ENCODE peak calls at places on chromosome 19, in four cellular contexts. S is K562, P is HCT116, Y is HepG2. T is an unnamed sample.

GRCh38 chr19:38039966-38040365 is 133.0 kb downstream of the SIPA1L3 start:
- DNase-seq in P (no peak), S (no peak), Y (no peak), T (peak; percentile 42)

GRCh38 chr19:9935409-9936062 is 779 bp downstream of the OLFM2 start:
- DNase-seq in Y (no peak), P (no peak), S (no peak), T (no peak)

GRCh38 chr19:14840206-14840605 is 5.2 kb upstream of the OR7A5 start:
- DNase-seq in Y (no peak), S (no peak), P (no peak), T (no peak)

GRCh38 chr19:55486971-55487883 is 1.0 kb upstream of the SSC5D start:
- DNase-seq in Y (peak; percentile 23), S (peak; percentile 55), P (no peak), T (no peak)

GRCh38 chr19:52963229-52963760 is 614 bp upstream of the ZNF816 start:
- DNase-seq in S (peak; percentile 14), P (no peak), Y (peak; percentile 2), T (no peak)

GRCh38 chr19:45428385-45429231 is 4.9 kb upstream of the ERCC1 start:
- DNase-seq in S (peak; percentile 74), Y (no peak), P (no peak), T (no peak)

GRCh38 chr19:19409235-19410030 is 4.0 kb downstream of the GATAD2A start:
- DNase-seq in S (no peak), Y (no peak), P (no peak), T (no peak)

GRCh38 chr19:40666803-40667438 is 23.5 kb downstream of the NUMBL start:
- DNase-seq in Y (no peak), P (no peak), S (no peak), T (no peak)

GRCh38 chr19:19662344-19662743 is 1.1 kb downstream of the ATP13A1 start:
- DNase-seq in Y (no peak), P (no peak), S (no peak), T (no peak)

GRCh38 chr19:55305983-55306562 is 19.1 kb downstream of the TMEM150B start:
- DNase-seq in S (no peak), Y (no peak), P (no peak), T (no peak)

GRCh38 chr19:21698215-21698614 is 69.2 kb downstream of the ZNF100 start:
- DNase-seq in P (no peak), S (no peak), Y (peak; percentile 4), T (no peak)

GRCh38 chr19:42928896-42929295 is 8.1 kb downstream of the PSG7 start:
- DNase-seq in S (no peak), P (no peak), Y (no peak), T (no peak)

GRCh38 chr19:29045708-29046107 is 167.2 kb downstream of the UQCRFS1 start:
- DNase-seq in P (no peak), S (no peak), Y (no peak), T (no peak)

GRCh38 chr19:15337202-15337601 is 4.9 kb upstream of the BRD4 start:
- DNase-seq in P (no peak), S (no peak), Y (no peak), T (peak; percentile 30)

GRCh38 chr19:24004166-24004565 is 82.8 kb upstream of the ZNF254 start:
- DNase-seq in S (no peak), P (no peak), Y (no peak), T (no peak)

GRCh38 chr19:5309438-5310204 is 31.0 kb downstream of the PTPRS start:
- DNase-seq in S (no peak), Y (no peak), P (no peak), T (no peak)

GRCh38 chr19:8618751-8619150 is 8.2 kb upstream of the ADAMTS10 start:
- DNase-seq in S (no peak), P (peak; percentile 50), Y (peak; percentile 53), T (no peak)

GRCh38 chr19:4573682-4574081 is 14.2 kb upstream of the SEMA6B start:
- DNase-seq in S (no peak), Y (no peak), P (no peak), T (no peak)

GRCh38 chr19:6252066-6252465 is 27.7 kb downstream of the MLLT1 start:
- DNase-seq in S (no peak), P (no peak), Y (no peak), T (no peak)

GRCh38 chr19:28305513-28305912 is 907.4 kb downstream of the UQCRFS1 start:
- DNase-seq in P (no peak), Y (no peak), S (no peak), T (no peak)

GRCh38 chr19:19459099-19459498 is 53.6 kb downstream of the GATAD2A start:
- DNase-seq in P (no peak), Y (no peak), S (no peak), T (no peak)

GRCh38 chr19:50959731-50960500 is 7.1 kb upstream of the KLK5 start:
- DNase-seq in S (no peak), Y (no peak), P (no peak), T (no peak)

GRCh38 chr19:10450853-10451609 is 30.7 kb downstream of the PDE4A start:
- DNase-seq in S (peak; percentile 98), Y (no peak), P (no peak), T (no peak)

GRCh38 chr19:37304190-37304883 is 66.6 kb upstream of the ZNF527 start:
- DNase-seq in Y (no peak), P (no peak), S (peak; percentile 13), T (no peak)

GRCh38 chr19:7505682-7506384 is 10.1 kb upstream of the ZNF358 start:
- DNase-seq in Y (no peak), P (no peak), S (peak; percentile 95), T (no peak)

GRCh38 chr19:51003316-51003715 is 1.9 kb upstream of the KLK8 start:
- DNase-seq in S (no peak), Y (no peak), P (no peak), T (no peak)

GRCh38 chr19:40523322-40524047 is 53.2 kb upstream of the SHKBP1 start:
- DNase-seq in P (peak; percentile 72), S (peak; percentile 77), Y (peak; percentile 61), T (no peak)

GRCh38 chr19:23855676-23856075 is 59.0 kb upstream of the ZNF726 start:
- DNase-seq in Y (no peak), P (no peak), S (no peak), T (no peak)

GRCh38 chr19:10363789-10364281 is 16.5 kb downstream of the TYK2 start:
- DNase-seq in Y (no peak), S (no peak), P (no peak), T (no peak)

GRCh38 chr19:23273594-23274412 is 23.6 kb upstream of the ZNF724 start:
- DNase-seq in S (peak; percentile 52), P (peak; percentile 60), Y (peak; percentile 88), T (peak; percentile 59)

GRCh38 chr19:51136333-51136732 is 5.8 kb upstream of the SIGLEC7 start:
- DNase-seq in Y (no peak), P (no peak), S (no peak), T (no peak)

GRCh38 chr19:7522072-7522922 is at the start of gene MCOLN1:
- DNase-seq in P (peak; percentile 90), S (peak; percentile 100), Y (peak; percentile 91), T (peak; percentile 66)

GRCh38 chr19:49590071-49590970 is 661 bp upstream of the PRR12 start:
- DNase-seq in Y (peak; percentile 97), S (peak; percentile 97), P (peak; percentile 97), T (peak; percentile 56)

GRCh38 chr19:20028611-20029010 is 10.7 kb downstream of the ZNF682 start:
- DNase-seq in S (no peak), P (no peak), Y (no peak), T (no peak)

GRCh38 chr19:5983367-5983955 is 5.5 kb upstream of the RANBP3 start:
- DNase-seq in P (no peak), S (no peak), Y (no peak), T (no peak)

GRCh38 chr19:55683449-55684261 is 8.6 kb downstream of the EPN1 start:
- DNase-seq in Y (peak; percentile 90), P (no peak), S (no peak), T (no peak)

GRCh38 chr19:33740811-33741396 is 55.8 kb upstream of the KCTD15 start:
- DNase-seq in P (no peak), S (peak; percentile 60), Y (peak; percentile 31), T (no peak)

GRCh38 chr19:46492841-46493235 is 2.8 kb downstream of the PNMA8B start:
- DNase-seq in Y (no peak), S (no peak), P (no peak), T (no peak)
- H3K4me1 ChIP-seq in Y (peaks cover 8% of the 10 kb centered on the region), S (no peaks in the 10 kb centered on the region), P (no peaks in the 10 kb centered on the region), T (no peaks in the 10 kb centered on the region)

GRCh38 chr19:17526922-17527321 is 15.5 kb downstream of the PGLS start:
- DNase-seq in S (no peak), Y (no peak), P (no peak), T (no peak)
- TF ChIP-seq TCF7L2 in S (no peak), Y (no peak), P (no peak), T (no peak)

DNA sequence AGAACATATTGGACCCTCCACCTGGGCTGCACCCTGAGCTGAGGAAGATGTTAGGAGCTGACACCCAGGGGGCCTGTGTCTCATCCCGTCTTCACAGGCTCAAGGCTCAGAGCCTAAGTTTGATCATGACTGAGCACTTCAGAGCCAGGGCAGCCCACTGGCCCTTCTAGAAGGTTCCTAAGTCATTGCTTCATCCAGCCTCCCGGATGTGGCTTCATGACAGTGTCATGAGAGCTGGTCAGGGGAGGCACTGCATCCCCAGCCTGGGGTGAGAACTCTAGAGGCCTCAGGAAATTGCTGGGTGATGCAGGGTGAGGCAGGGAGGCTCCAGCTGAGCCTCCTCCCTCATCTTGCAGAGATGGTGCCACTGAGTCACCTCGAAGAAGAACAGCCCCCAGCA is 24.9 kb upstream of the PIK3R2 start:
- DNase-seq in S (no peak), P (no peak), Y (no peak), T (no peak)
- TF ChIP-seq SIN3A in S (no peak), P (no peak), Y (no peak), T (no peak)

GRCh38 chr19:1848399-1849131 is at the start of gene REXO1:
- DNase-seq in S (peak; percentile 90), P (peak; percentile 88), Y (peak; percentile 89), T (no peak)

GRCh38 chr19:1846517-1847205 is 1.6 kb downstream of the REXO1 start:
- DNase-seq in P (no peak), S (no peak), Y (no peak), T (no peak)

GRCh38 chr19:1847348-1847683 is 967 bp downstream of the REXO1 start:
- DNase-seq in S (no peak), P (no peak), Y (no peak), T (no peak)

GRCh38 chr19:1849132-1849474 is 820 bp upstream of the REXO1 start:
- DNase-seq in P (no peak), Y (no peak), S (no peak), T (no peak)

GRCh38 chr19:1847684-1848398 is 442 bp downstream of the REXO1 start:
- DNase-seq in Y (peak; percentile 75), P (no peak), S (peak; percentile 56), T (no peak)
- H3K4me1 ChIP-seq in Y (peaks cover 24% of the 10 kb centered on the region), P (peaks cover 28% of the 10 kb centered on the region), S (peaks cover 20% of the 10 kb centered on the region), T (peaks cover 35% of the 10 kb centered on the region)

GRCh38 chr19:41795031-41795461 is 1.3 kb upstream of the CEACAM3 start:
- DNase-seq in Y (peak; percentile 29), S (peak; percentile 18), P (peak; percentile 38), T (no peak)
- TF ChIP-seq TCF7L2 in Y (no peak), S (no peak), P (no peak), T (no peak)

GRCh38 chr19:54158812-54159351 is 639 bp downstream of the LENG1 start:
- DNase-seq in P (no peak), S (no peak), Y (no peak), T (no peak)
- TF ChIP-seq SIN3A in P (no peak), S (no peak), Y (no peak), T (no peak)

GRCh38 chr19:35299523-35300339 is 7.8 kb downstream of the MAG start:
- DNase-seq in P (no peak), S (peak; percentile 99), Y (no peak), T (no peak)
- H3K4me1 ChIP-seq in P (no peaks in the 10 kb centered on the region), S (peaks cover 50% of the 10 kb centered on the region), Y (peaks cover 24% of the 10 kb centered on the region), T (no peaks in the 10 kb centered on the region)

GRCh38 chr19:2050349-2050990 is 574 bp downstream of the MKNK2 start:
- DNase-seq in P (no peak), S (no peak), Y (no peak), T (no peak)
- TF ChIP-seq TCF7L2 in P (no peak), S (no peak), Y (no peak), T (no peak)